ENCODE peak calls at places on chromosomes 4 and X, in six cellular contexts. L, R, T, D, F and Z are unnamed samples.

GRCh38 chrX:31138124-31138523 is 66.3 kb upstream of the FTHL17 start:
- DNase-seq in T (no peak), R (no peak), F (no peak), D (no peak), L (no peak), Z (no peak)

GRCh38 chr4:23878235-23878861 is 11.5 kb downstream of the PPARGC1A start:
- DNase-seq in L (no peak), D (no peak), R (no peak), F (no peak), T (no peak), Z (no peak)

GRCh38 chr4:76083386-76083785 is 8.9 kb downstream of the ART3 start:
- DNase-seq in F (no peak), R (no peak), D (no peak), T (no peak), L (no peak), Z (no peak)

GRCh38 chr4:141347738-141348524 is 127.2 kb downstream of the ZNF330 start:
- DNase-seq in T (no peak), R (no peak), L (no peak), F (no peak), D (no peak), Z (no peak)

GRCh38 chr4:11908712-11909111 is 480.0 kb upstream of the HS3ST1 start:
- DNase-seq in D (no peak), F (no peak), L (no peak), T (no peak), R (no peak), Z (no peak)

GRCh38 chr4:77437079-77437478 is 168.5 kb upstream of the CXCL13 start:
- DNase-seq in F (no peak), T (no peak), D (no peak), L (no peak), R (no peak), Z (no peak)

GRCh38 chrX:153635788-153636668 is 11.0 kb upstream of the DUSP9 start:
- DNase-seq in D (no peak), F (peak), R (no peak), L (no peak), T (peak), Z (no peak)

GRCh38 chr4:146062325-146062715 is 113.2 kb upstream of the LSM6 start:
- DNase-seq in D (no peak), R (no peak), L (no peak), T (no peak), F (no peak), Z (no peak)

GRCh38 chrX:111095974-111096870 is at the start of gene PAK3:
- DNase-seq in D (peak), F (no peak), R (peak), L (no peak), T (peak), Z (no peak)

GRCh38 chr4:109411964-109412363 is 21.7 kb upstream of the SEC24B start:
- DNase-seq in L (no peak), F (no peak), R (peak), D (no peak), T (peak), Z (no peak)

GRCh38 chrX:70455366-70456202 is 10.9 kb downstream of the DLG3 start:
- DNase-seq in L (peak), T (no peak), R (no peak), D (peak), F (no peak), Z (no peak)

GRCh38 chrX:43375146-43375545 is 281.0 kb upstream of the MAOA start:
- DNase-seq in L (no peak), T (no peak), D (no peak), R (no peak), F (no peak), Z (no peak)

GRCh38 chr4:125393825-125394224 is 79.1 kb downstream of the FAT4 start:
- DNase-seq in T (no peak), R (no peak), F (no peak), D (no peak), L (no peak), Z (no peak)

GRCh38 chrX:103607385-103608304 is at the start of gene TCEAL3:
- DNase-seq in F (peak), R (peak), L (no peak), T (peak), D (peak), Z (no peak)

GRCh38 chr4:150280081-150280950 is 202.1 kb downstream of the DCLK2 start:
- DNase-seq in D (no peak), T (peak), F (no peak), R (no peak), L (peak), Z (peak)

GRCh38 chrX:130100180-130100579 is 10.1 kb downstream of the ELF4 start:
- DNase-seq in F (peak), R (peak), T (no peak), D (no peak), L (no peak), Z (peak)

GRCh38 chr4:177964061-177964460 is 521.8 kb upstream of the AGA start:
- DNase-seq in L (peak), F (no peak), R (no peak), T (no peak), D (no peak), Z (no peak)

GRCh38 chrX:123424546-123424945 is 240.5 kb downstream of the GRIA3 start:
- DNase-seq in F (no peak), T (no peak), D (no peak), R (no peak), L (no peak), Z (no peak)

GRCh38 chrX:42128020-42128419 is 204.7 kb upstream of the CASK start:
- DNase-seq in R (no peak), L (no peak), F (no peak), D (no peak), T (no peak), Z (no peak)

GRCh38 chrX:53223955-53224859 is 800 bp downstream of the KDM5C start:
- DNase-seq in L (peak), D (peak), T (no peak), F (peak), R (peak), Z (no peak)

GRCh38 chrX:3639236-3639635 is 74.2 kb downstream of the PRKX start:
- DNase-seq in T (peak), R (no peak), D (no peak), L (no peak), F (no peak), Z (no peak)

GRCh38 chrX:4936315-4936714 is 1222.9 kb upstream of the PRKX start:
- DNase-seq in L (no peak), F (no peak), D (no peak), R (no peak), T (no peak), Z (no peak)

GRCh38 chrX:29215251-29215650 is 628.0 kb downstream of the IL1RAPL1 start:
- DNase-seq in F (no peak), R (no peak), L (no peak), T (no peak), D (no peak), Z (no peak)

GRCh38 chr4:123674752-123675151 is 278.2 kb downstream of the SPRY1 start:
- DNase-seq in R (no peak), L (no peak), F (no peak), T (no peak), D (no peak), Z (no peak)

GRCh38 chrX:30888526-30889146 is 418 bp downstream of the TAB3 start:
- DNase-seq in D (no peak), T (peak), F (no peak), L (no peak), R (peak), Z (no peak)

GRCh38 chrX:103831803-103832544 is at the start of gene RAB9B:
- DNase-seq in T (peak), L (no peak), D (peak), F (peak), R (peak), Z (no peak)

GRCh38 chrX:19840899-19841648 is 46.3 kb downstream of the SH3KBP1 start:
- DNase-seq in D (no peak), F (no peak), T (no peak), R (no peak), L (no peak), Z (no peak)

GRCh38 chr4:141656031-141656430 is 19.6 kb downstream of the IL15 start:
- DNase-seq in L (no peak), R (no peak), F (no peak), T (no peak), D (no peak), Z (no peak)

GRCh38 chrX:84712621-84713020 is 210.4 kb upstream of the HDX start:
- DNase-seq in T (no peak), D (no peak), R (no peak), L (no peak), F (no peak), Z (no peak)

GRCh38 chrX:7110821-7111276 is 36.7 kb upstream of the STS start:
- DNase-seq in D (no peak), T (no peak), L (peak), F (no peak), R (no peak), Z (no peak)

GRCh38 chrX:102345916-102346315 is 93.9 kb downstream of the NXF2B start:
- DNase-seq in T (peak), R (peak), L (peak), D (peak), F (peak), Z (no peak)

GRCh38 chrX:110381216-110381615 is 22.6 kb downstream of the RTL9 start:
- DNase-seq in L (no peak), R (no peak), F (no peak), D (no peak), T (no peak), Z (no peak)

GRCh38 chr4:123621072-123621705 is 224.6 kb downstream of the SPRY1 start:
- DNase-seq in L (no peak), R (peak), F (no peak), T (no peak), D (no peak), Z (no peak)

GRCh38 chrX:20968996-20969395 is 405.2 kb upstream of the CNKSR2 start:
- DNase-seq in R (no peak), F (no peak), T (no peak), D (no peak), L (no peak), Z (no peak)

GRCh38 chr4:90030953-90031352 is 96.2 kb upstream of the CCSER1 start:
- DNase-seq in R (no peak), L (no peak), D (no peak), F (no peak), T (no peak), Z (no peak)

GRCh38 chrX:71923516-71923915 is 12.9 kb downstream of the NHSL2 start:
- DNase-seq in T (no peak), F (no peak), D (no peak), L (no peak), R (no peak), Z (no peak)

GRCh38 chrX:154719132-154719675 is 31.7 kb downstream of the GAB3 start:
- DNase-seq in R (no peak), D (no peak), F (no peak), L (peak), T (no peak), Z (no peak)

DNA sequence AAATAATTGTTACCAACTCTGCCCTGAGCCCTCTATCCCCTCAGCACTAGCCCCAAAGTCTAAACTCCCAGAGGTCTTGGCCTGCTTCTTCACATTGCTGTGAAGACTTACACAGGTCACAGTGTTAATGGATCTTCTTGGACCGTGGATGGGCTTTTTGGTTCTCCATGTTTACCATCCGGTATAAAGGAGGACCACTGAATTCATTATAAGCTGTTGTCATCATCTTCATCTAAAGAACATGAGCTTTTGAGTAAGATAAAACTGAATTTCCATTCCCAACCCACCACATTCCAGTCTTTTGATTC is 8.5 kb downstream of the NUDT11 start:
- DNase-seq in L (no peak), R (no peak), D (no peak), F (no peak), T (no peak), Z (no peak)
- TF ChIP-seq CTCF in L (no peak), R (no peak), D (no peak), F (no peak), T (no peak), Z (no peak)

GRCh38 chrX:140661657-140662056 is 47.9 kb upstream of the LINC00632 start:
- DNase-seq in L (no peak), T (no peak), F (no peak), R (no peak), D (no peak), Z (no peak)

GRCh38 chrX:140664939-140665338 is 44.6 kb upstream of the LINC00632 start:
- DNase-seq in R (no peak), F (no peak), T (peak), L (no peak), D (no peak), Z (no peak)
- TF ChIP-seq CTCF in R (no peak), F (peak), T (peak), L (peak), D (peak), Z (no peak)

GRCh38 chr4:68904786-68905185 is 46.8 kb downstream of the UGT2A3 start:
- DNase-seq in T (no peak), D (no peak), L (no peak), F (no peak), R (no peak), Z (no peak)
- TF ChIP-seq CTCF in T (peak), D (no peak), L (no peak), F (no peak), R (no peak), Z (no peak)

GRCh38 chr4:128428397-128428796 is 140.8 kb upstream of the PGRMC2 start:
- DNase-seq in D (no peak), T (no peak), L (no peak), F (no peak), R (no peak), Z (no peak)

GRCh38 chr4:128424524-128425195 is 137.0 kb upstream of the PGRMC2 start:
- DNase-seq in T (no peak), L (no peak), R (no peak), D (no peak), F (no peak), Z (peak)

DNA sequence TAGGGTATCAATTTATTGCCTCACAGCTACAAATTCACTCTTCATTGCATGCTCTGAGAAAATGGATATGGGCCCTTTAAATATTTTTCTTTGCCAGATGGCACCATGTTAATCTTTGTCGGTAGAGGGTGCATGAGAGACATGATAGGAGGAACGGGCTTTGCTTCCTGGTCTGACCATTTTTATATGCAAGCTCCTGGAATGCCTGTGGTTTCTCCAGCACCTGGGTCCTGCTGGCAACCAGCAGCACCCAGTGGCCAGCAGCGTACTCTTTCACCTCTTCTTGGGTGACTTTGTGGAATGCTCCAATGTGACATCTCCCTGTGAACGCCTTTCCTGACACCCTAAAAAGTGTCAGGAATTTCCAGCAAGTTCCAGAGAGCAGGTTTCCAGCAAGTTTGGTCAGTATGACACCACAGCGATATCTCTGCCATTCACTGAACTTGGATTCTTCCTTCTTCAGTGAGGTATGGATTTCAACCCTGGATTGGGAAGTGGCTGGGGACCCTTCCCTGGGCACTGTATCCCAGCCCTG is 140.3 kb upstream of the PGRMC2 start:
- DNase-seq in T (peak), D (no peak), L (peak), F (no peak), R (no peak), Z (peak)
- TF ChIP-seq CTCF in T (peak), D (no peak), L (peak), F (peak), R (no peak), Z (peak)

GRCh38 chr4:45568694-45569093 is 555.2 kb downstream of the GABRG1 start:
- DNase-seq in T (no peak), L (no peak), R (no peak), D (no peak), F (no peak), Z (no peak)

GRCh38 chr4:45569619-45570018 is 554.2 kb downstream of the GABRG1 start:
- DNase-seq in F (no peak), T (no peak), L (no peak), D (no peak), R (no peak), Z (no peak)

GRCh38 chr4:45566896-45567603 is 556.8 kb downstream of the GABRG1 start:
- DNase-seq in T (no peak), D (no peak), F (no peak), L (no peak), R (no peak), Z (no peak)
- TF ChIP-seq CTCF in T (no peak), D (no peak), F (no peak), L (no peak), R (no peak), Z (no peak)

DNA sequence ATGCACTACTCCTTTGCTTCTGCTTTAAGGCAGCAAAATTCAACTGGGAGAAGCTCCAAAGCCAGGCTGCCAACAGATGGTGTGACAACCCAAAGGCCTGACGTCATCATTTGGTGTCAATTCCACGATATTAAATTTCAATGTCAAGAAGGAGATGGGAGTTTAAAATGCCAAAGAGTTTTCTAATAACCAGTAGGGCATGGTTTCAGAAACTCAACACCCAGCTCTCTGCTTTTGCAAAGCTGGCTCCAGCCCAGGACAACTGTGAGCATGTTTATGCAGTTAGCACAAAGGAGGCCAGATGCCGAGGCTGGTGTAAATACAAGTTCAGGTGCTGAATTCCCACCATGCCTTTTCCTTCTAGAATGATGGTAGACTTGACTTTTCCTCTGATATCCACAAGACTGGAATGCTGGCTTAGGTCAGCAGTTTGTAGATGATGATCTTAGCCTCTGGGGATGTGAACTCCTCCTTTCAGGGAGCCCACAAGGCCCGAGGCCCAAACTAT is 67.3 kb downstream of the AFAP1 start:
- DNase-seq in D (no peak), L (peak), T (peak), F (peak), R (peak), Z (peak)
- TF ChIP-seq CTCF in D (no peak), L (no peak), T (no peak), F (no peak), R (no peak), Z (no peak)

DNA sequence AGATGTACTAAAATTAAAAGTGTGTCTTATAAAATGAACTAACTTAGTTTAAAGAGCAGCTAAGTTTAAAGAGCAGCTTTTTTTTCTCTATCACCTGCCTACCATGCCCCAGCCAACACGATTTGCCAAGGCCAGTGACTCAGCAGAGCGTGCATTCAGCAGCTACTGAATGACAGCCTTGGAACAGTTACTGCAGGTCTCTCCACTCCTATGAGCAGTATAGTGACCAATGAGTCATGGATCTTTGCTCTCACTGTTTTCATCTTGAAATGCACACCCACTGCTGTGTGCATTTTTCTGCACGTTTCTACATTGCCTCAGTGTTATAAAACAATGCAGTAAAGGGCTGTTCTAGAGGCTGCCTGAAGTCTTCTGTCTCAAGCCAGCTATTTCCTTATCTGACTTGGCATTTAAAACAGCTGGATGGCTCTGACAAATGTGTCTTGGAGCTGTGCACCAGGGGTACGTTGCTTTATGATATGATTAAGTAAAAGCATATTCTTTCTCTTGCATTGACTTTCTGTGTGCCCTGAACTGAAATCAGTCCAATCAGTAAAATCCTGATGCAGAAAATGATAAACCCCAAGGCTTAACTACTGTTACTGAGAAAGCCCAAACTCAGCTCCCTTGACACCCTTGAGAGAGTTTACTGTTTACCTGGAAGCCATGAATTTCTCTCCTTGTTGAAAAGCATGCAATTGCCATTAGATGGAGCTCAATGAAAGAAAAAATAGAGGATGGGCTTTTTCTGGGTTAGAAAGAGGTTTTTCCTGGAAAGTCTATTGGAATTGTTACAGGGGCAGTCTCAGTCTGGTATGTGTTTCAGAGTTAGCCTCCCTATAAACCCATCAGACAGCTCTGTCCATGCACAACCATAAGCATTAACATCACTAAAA is 66.2 kb upstream of the C4orf54 start:
- DNase-seq in F (peak), D (no peak), L (peak), R (peak), T (peak), Z (no peak)
- TF ChIP-seq CTCF in F (no peak), D (no peak), L (no peak), R (no peak), T (no peak), Z (no peak)